ENCODE peak calls at places on chromosomes 6 and 20, in five cellular contexts. One of them, this sample, is unnamed.

GRCh38 chr20:6700563-6701328 is 66.7 kb upstream of the BMP2 start:
- DNase-seq in HL-60: peak
- DNase-seq in LNCaP clone FGC: no peak
- DNase-seq in BJ: no peak
- DNase-seq in GM13976: no peak
- DNase-seq in this sample: no peak

GRCh38 chr6:134168580-134169223 is 116.3 kb upstream of the SLC2A12 start:
- DNase-seq in HL-60: no peak
- DNase-seq in LNCaP clone FGC: no peak
- DNase-seq in BJ: no peak
- DNase-seq in GM13976: no peak
- DNase-seq in this sample: no peak

GRCh38 chr20:22389836-22390542 is 194.4 kb downstream of the FOXA2 start:
- DNase-seq in HL-60: no peak
- DNase-seq in LNCaP clone FGC: no peak
- DNase-seq in BJ: no peak
- DNase-seq in GM13976: no peak
- DNase-seq in this sample: no peak

GRCh38 chr6:88566746-88567534 is 396.5 kb downstream of the RNGTT start:
- DNase-seq in HL-60: no peak
- DNase-seq in LNCaP clone FGC: no peak
- DNase-seq in BJ: no peak
- DNase-seq in GM13976: peak
- DNase-seq in this sample: no peak

GRCh38 chr6:129009856-129010255 is 126.9 kb downstream of the LAMA2 start:
- DNase-seq in HL-60: no peak
- DNase-seq in LNCaP clone FGC: no peak
- DNase-seq in BJ: no peak
- DNase-seq in GM13976: no peak
- DNase-seq in this sample: no peak

GRCh38 chr20:47397652-47398301 is 41.3 kb upstream of the ZMYND8 start:
- DNase-seq in HL-60: no peak
- DNase-seq in LNCaP clone FGC: no peak
- DNase-seq in BJ: no peak
- DNase-seq in GM13976: no peak
- DNase-seq in this sample: no peak

GRCh38 chr6:60952500-60952899 is 1333.5 kb downstream of the KHDRBS2 start:
- DNase-seq in HL-60: no peak
- DNase-seq in LNCaP clone FGC: no peak
- DNase-seq in BJ: no peak
- DNase-seq in GM13976: no peak
- DNase-seq in this sample: no peak

GRCh38 chr6:129007819-129008218 is 124.9 kb downstream of the LAMA2 start:
- DNase-seq in HL-60: no peak
- DNase-seq in LNCaP clone FGC: no peak
- DNase-seq in BJ: no peak
- DNase-seq in GM13976: no peak
- DNase-seq in this sample: no peak

GRCh38 chr6:95658896-95659295 is 81.6 kb downstream of the MANEA start:
- DNase-seq in HL-60: no peak
- DNase-seq in LNCaP clone FGC: no peak
- DNase-seq in BJ: no peak
- DNase-seq in GM13976: no peak
- DNase-seq in this sample: no peak

GRCh38 chr6:36928547-36928918 is 26.0 kb upstream of the PI16 start:
- DNase-seq in HL-60: no peak
- DNase-seq in LNCaP clone FGC: no peak
- DNase-seq in BJ: no peak
- DNase-seq in GM13976: no peak
- DNase-seq in this sample: no peak

GRCh38 chr6:136066005-136066404 is 184.1 kb downstream of the MTFR2 start:
- DNase-seq in HL-60: no peak
- DNase-seq in LNCaP clone FGC: no peak
- DNase-seq in BJ: no peak
- DNase-seq in GM13976: no peak
- DNase-seq in this sample: no peak

GRCh38 chr6:30883743-30884520 is at the start of gene DDR1:
- DNase-seq in HL-60: no peak
- DNase-seq in LNCaP clone FGC: no peak
- DNase-seq in BJ: no peak
- DNase-seq in GM13976: peak
- DNase-seq in this sample: no peak

GRCh38 chr6:22785036-22785435 is 215.7 kb downstream of the HDGFL1 start:
- DNase-seq in HL-60: no peak
- DNase-seq in LNCaP clone FGC: no peak
- DNase-seq in BJ: no peak
- DNase-seq in GM13976: no peak
- DNase-seq in this sample: no peak

GRCh38 chr20:1813674-1814635 is 81.3 kb upstream of the SIRPA start:
- DNase-seq in HL-60: no peak
- DNase-seq in LNCaP clone FGC: no peak
- DNase-seq in BJ: no peak
- DNase-seq in GM13976: no peak
- DNase-seq in this sample: no peak

GRCh38 chr20:32447136-32448027 is 89.3 kb downstream of the ASXL1 start:
- DNase-seq in HL-60: no peak
- DNase-seq in LNCaP clone FGC: no peak
- DNase-seq in BJ: no peak
- DNase-seq in GM13976: no peak
- DNase-seq in this sample: no peak

GRCh38 chr6:3587660-3588059 is 130.8 kb upstream of the SLC22A23 start:
- DNase-seq in HL-60: no peak
- DNase-seq in LNCaP clone FGC: no peak
- DNase-seq in BJ: no peak
- DNase-seq in GM13976: no peak
- DNase-seq in this sample: no peak

GRCh38 chr6:14601490-14601889 is 483.9 kb downstream of the CD83 start:
- DNase-seq in HL-60: no peak
- DNase-seq in LNCaP clone FGC: peak
- DNase-seq in BJ: no peak
- DNase-seq in GM13976: no peak
- DNase-seq in this sample: no peak

GRCh38 chr6:116074732-116075387 is 14.2 kb upstream of the FRK start:
- DNase-seq in HL-60: no peak
- DNase-seq in LNCaP clone FGC: no peak
- DNase-seq in BJ: no peak
- DNase-seq in GM13976: no peak
- DNase-seq in this sample: no peak

GRCh38 chr6:107237992-107238660 is 122.8 kb upstream of the BEND3 start:
- DNase-seq in HL-60: no peak
- DNase-seq in LNCaP clone FGC: no peak
- DNase-seq in BJ: no peak
- DNase-seq in GM13976: no peak
- DNase-seq in this sample: no peak

GRCh38 chr20:50348118-50348517 is 157.5 kb downstream of the CEBPB start:
- DNase-seq in HL-60: peak
- DNase-seq in LNCaP clone FGC: no peak
- DNase-seq in BJ: no peak
- DNase-seq in GM13976: no peak
- DNase-seq in this sample: no peak

GRCh38 chr6:168133186-168133585 is 54.2 kb upstream of the FRMD1 start:
- DNase-seq in HL-60: no peak
- DNase-seq in LNCaP clone FGC: no peak
- DNase-seq in BJ: peak
- DNase-seq in GM13976: no peak
- DNase-seq in this sample: no peak

GRCh38 chr6:90758741-90759140 is 171.9 kb upstream of the MAP3K7 start:
- DNase-seq in HL-60: no peak
- DNase-seq in LNCaP clone FGC: no peak
- DNase-seq in BJ: no peak
- DNase-seq in GM13976: no peak
- DNase-seq in this sample: no peak

GRCh38 chr6:32843321-32843978 is 397 bp downstream of the PSMB8 start:
- DNase-seq in HL-60: peak
- DNase-seq in LNCaP clone FGC: no peak
- DNase-seq in BJ: no peak
- DNase-seq in GM13976: no peak
- DNase-seq in this sample: no peak

GRCh38 chr6:154292855-154293519 is 63.6 kb downstream of the IPCEF1 start:
- DNase-seq in HL-60: no peak
- DNase-seq in LNCaP clone FGC: no peak
- DNase-seq in BJ: peak
- DNase-seq in GM13976: no peak
- DNase-seq in this sample: no peak

GRCh38 chr6:91434135-91434534 is 847.3 kb upstream of the MAP3K7 start:
- DNase-seq in HL-60: no peak
- DNase-seq in LNCaP clone FGC: no peak
- DNase-seq in BJ: no peak
- DNase-seq in GM13976: no peak
- DNase-seq in this sample: no peak

GRCh38 chr6:148657053-148657452 is 89.8 kb upstream of the UST start:
- DNase-seq in HL-60: peak
- DNase-seq in LNCaP clone FGC: no peak
- DNase-seq in BJ: peak
- DNase-seq in GM13976: no peak
- DNase-seq in this sample: no peak

GRCh38 chr6:75230484-75231325 is 12.9 kb downstream of the COX7A2 start:
- DNase-seq in HL-60: no peak
- DNase-seq in LNCaP clone FGC: no peak
- DNase-seq in BJ: no peak
- DNase-seq in GM13976: no peak
- DNase-seq in this sample: no peak

GRCh38 chr6:155387551-155387950 is 68.1 kb downstream of the NOX3 start:
- DNase-seq in HL-60: no peak
- DNase-seq in LNCaP clone FGC: no peak
- DNase-seq in BJ: no peak
- DNase-seq in GM13976: no peak
- DNase-seq in this sample: no peak

GRCh38 chr6:157990321-157991066 is 8.8 kb downstream of the SYNJ2 start:
- DNase-seq in HL-60: peak
- DNase-seq in LNCaP clone FGC: no peak
- DNase-seq in BJ: no peak
- DNase-seq in GM13976: peak
- DNase-seq in this sample: no peak

GRCh38 chr6:38345586-38345985 is 294.1 kb downstream of the BTBD9 start:
- DNase-seq in HL-60: no peak
- DNase-seq in LNCaP clone FGC: no peak
- DNase-seq in BJ: no peak
- DNase-seq in GM13976: no peak
- DNase-seq in this sample: no peak

GRCh38 chr6:5619249-5619648 is 357.9 kb downstream of the FARS2 start:
- DNase-seq in HL-60: peak
- DNase-seq in LNCaP clone FGC: no peak
- DNase-seq in BJ: no peak
- DNase-seq in GM13976: peak
- DNase-seq in this sample: no peak

GRCh38 chr6:11710968-11711643 is 67.5 kb downstream of the ADTRP start:
- DNase-seq in HL-60: no peak
- DNase-seq in LNCaP clone FGC: no peak
- DNase-seq in BJ: no peak
- DNase-seq in GM13976: peak
- DNase-seq in this sample: no peak

GRCh38 chr6:71245265-71246049 is 43.2 kb upstream of the OGFRL1 start:
- DNase-seq in HL-60: no peak
- DNase-seq in LNCaP clone FGC: no peak
- DNase-seq in BJ: no peak
- DNase-seq in GM13976: no peak
- DNase-seq in this sample: peak

GRCh38 chr20:54044156-54044555 is 26.2 kb downstream of the BCAS1 start:
- DNase-seq in HL-60: no peak
- DNase-seq in LNCaP clone FGC: no peak
- DNase-seq in BJ: peak
- DNase-seq in GM13976: no peak
- DNase-seq in this sample: no peak

GRCh38 chr20:22684763-22685443 is 100.5 kb upstream of the FOXA2 start:
- DNase-seq in HL-60: no peak
- DNase-seq in LNCaP clone FGC: no peak
- DNase-seq in BJ: no peak
- DNase-seq in GM13976: no peak
- DNase-seq in this sample: no peak

GRCh38 chr6:111185954-111186353 is 98.7 kb downstream of the SLC16A10 start:
- DNase-seq in HL-60: no peak
- DNase-seq in LNCaP clone FGC: no peak
- DNase-seq in BJ: no peak
- DNase-seq in GM13976: no peak
- DNase-seq in this sample: no peak

GRCh38 chr6:32439708-32440214 is at the start of gene HLA-DRA:
- DNase-seq in HL-60: peak
- DNase-seq in LNCaP clone FGC: peak
- DNase-seq in BJ: peak
- DNase-seq in GM13976: peak
- DNase-seq in this sample: no peak

GRCh38 chr6:156686940-156687874 is 90.0 kb upstream of the ARID1B start:
- DNase-seq in HL-60: peak
- DNase-seq in LNCaP clone FGC: peak
- DNase-seq in BJ: no peak
- DNase-seq in GM13976: peak
- DNase-seq in this sample: peak

GRCh38 chr20:3173582-3174441 is 463 bp upstream of the LZTS3 start:
- DNase-seq in HL-60: peak
- DNase-seq in LNCaP clone FGC: no peak
- DNase-seq in BJ: no peak
- DNase-seq in GM13976: peak
- DNase-seq in this sample: no peak
- TF ChIP-seq CTCF in HL-60: no peak
- TF ChIP-seq CTCF in LNCaP clone FGC: no peak
- TF ChIP-seq CTCF in BJ: peak
- TF ChIP-seq CTCF in GM13976: no peak
- TF ChIP-seq CTCF in this sample: peak

GRCh38 chr6:77450924-77451323 is 12.4 kb downstream of the HTR1B start:
- DNase-seq in HL-60: no peak
- DNase-seq in LNCaP clone FGC: no peak
- DNase-seq in BJ: no peak
- DNase-seq in GM13976: no peak
- DNase-seq in this sample: no peak
- TF ChIP-seq CTCF in HL-60: no peak
- TF ChIP-seq CTCF in LNCaP clone FGC: peak
- TF ChIP-seq CTCF in BJ: peak
- TF ChIP-seq CTCF in GM13976: no peak
- TF ChIP-seq CTCF in this sample: peak

GRCh38 chr6:6709106-6709505 is 120.6 kb downstream of the LY86 start:
- DNase-seq in HL-60: no peak
- DNase-seq in LNCaP clone FGC: no peak
- DNase-seq in BJ: no peak
- DNase-seq in GM13976: no peak
- DNase-seq in this sample: no peak

GRCh38 chr6:6705061-6705425 is 116.5 kb downstream of the LY86 start:
- DNase-seq in HL-60: no peak
- DNase-seq in LNCaP clone FGC: no peak
- DNase-seq in BJ: no peak
- DNase-seq in GM13976: no peak
- DNase-seq in this sample: no peak

GRCh38 chr6:6704423-6705060 is 116.0 kb downstream of the LY86 start:
- DNase-seq in HL-60: no peak
- DNase-seq in LNCaP clone FGC: no peak
- DNase-seq in BJ: no peak
- DNase-seq in GM13976: no peak
- DNase-seq in this sample: no peak

GRCh38 chr6:6703720-6704422 is 115.4 kb downstream of the LY86 start:
- DNase-seq in HL-60: no peak
- DNase-seq in LNCaP clone FGC: no peak
- DNase-seq in BJ: no peak
- DNase-seq in GM13976: no peak
- DNase-seq in this sample: no peak

GRCh38 chr6:6707143-6707542 is 118.6 kb downstream of the LY86 start:
- DNase-seq in HL-60: peak
- DNase-seq in LNCaP clone FGC: no peak
- DNase-seq in BJ: no peak
- DNase-seq in GM13976: no peak
- DNase-seq in this sample: no peak
- TF ChIP-seq CTCF in HL-60: no peak
- TF ChIP-seq CTCF in LNCaP clone FGC: no peak
- TF ChIP-seq CTCF in BJ: no peak
- TF ChIP-seq CTCF in GM13976: no peak
- TF ChIP-seq CTCF in this sample: no peak

GRCh38 chr20:43442310-43442880 is 15.3 kb upstream of the SRSF6 start:
- DNase-seq in HL-60: no peak
- DNase-seq in LNCaP clone FGC: no peak
- DNase-seq in BJ: no peak
- DNase-seq in GM13976: no peak
- DNase-seq in this sample: no peak
- TF ChIP-seq CTCF in HL-60: no peak
- TF ChIP-seq CTCF in LNCaP clone FGC: peak
- TF ChIP-seq CTCF in BJ: peak
- TF ChIP-seq CTCF in GM13976: no peak
- TF ChIP-seq CTCF in this sample: peak